ENCODE peak calls at places on chromosome X, in five cellular contexts. V is Karpas-422, E is hypothalamus, A is T-helper 1 cell, J is nucleus accumbens. P is an unnamed sample.

GRCh38 chrX:30690330-30690729 is 37.1 kb downstream of the GK start:
- DNase-seq in V (no peak), E (no peak), A (no peak), J (no peak), P (no peak)

GRCh38 chrX:49139713-49140112 is 16.2 kb upstream of the GPKOW start:
- DNase-seq in V (no peak), E (no peak), A (no peak), J (no peak), P (no peak)

GRCh38 chrX:149131780-149132179 is 373.3 kb downstream of the IDS start:
- DNase-seq in V (no peak), E (no peak), A (no peak), J (no peak), P (no peak)

GRCh38 chrX:84467898-84468297 is 34.4 kb downstream of the HDX start:
- DNase-seq in V (no peak), E (no peak), A (no peak), J (no peak), P (no peak)

GRCh38 chrX:52576946-52577345 is 60.1 kb upstream of the XAGE1B start:
- DNase-seq in V (no peak), E (no peak), A (no peak), J (no peak), P (no peak)

GRCh38 chrX:27915617-27916016 is 65.6 kb downstream of the DCAF8L1 start:
- DNase-seq in V (no peak), E (no peak), A (no peak), J (no peak), P (no peak)

GRCh38 chrX:48961585-48962091 is 4.2 kb upstream of the OTUD5 start:
- DNase-seq in V (peak), E (no peak), A (no peak), J (no peak), P (no peak)

GRCh38 chrX:100643943-100644587 is at the start of gene SRPX2:
- DNase-seq in V (no peak), E (no peak), A (no peak), J (no peak), P (no peak)

GRCh38 chrX:13911581-13911980 is 94.7 kb upstream of the GPM6B start:
- DNase-seq in V (no peak), E (no peak), A (no peak), J (no peak), P (no peak)

GRCh38 chrX:140177821-140178220 is 212.5 kb upstream of the CXorf66 start:
- DNase-seq in V (no peak), E (no peak), A (no peak), J (no peak), P (no peak)

GRCh38 chrX:46140272-46140671 is 404.9 kb downstream of the ZNF674 start:
- DNase-seq in V (no peak), E (no peak), A (no peak), J (no peak), P (no peak)

GRCh38 chrX:148381603-148382002 is 118.8 kb upstream of the AFF2 start:
- DNase-seq in V (peak), E (no peak), A (no peak), J (no peak), P (no peak)

GRCh38 chrX:115284877-115285276 is 4.6 kb upstream of the LUZP4 start:
- DNase-seq in V (no peak), E (no peak), A (no peak), J (no peak), P (no peak)

GRCh38 chrX:40237745-40238178 is 140.0 kb upstream of the BCOR start:
- DNase-seq in V (no peak), E (no peak), A (no peak), J (no peak), P (no peak)

GRCh38 chrX:23857409-23857808 is 50.3 kb downstream of the APOO start:
- DNase-seq in V (no peak), E (no peak), A (no peak), J (no peak), P (no peak)

GRCh38 chrX:102155806-102156179 is at the start of gene BEX5:
- DNase-seq in V (peak), E (peak), A (peak), J (peak), P (peak)

GRCh38 chrX:46755656-46756055 is 3.3 kb downstream of the SLC9A7 start:
- DNase-seq in V (no peak), E (no peak), A (no peak), J (no peak), P (no peak)

GRCh38 chrX:39171686-39172085 is 370.4 kb downstream of the MID1IP1 start:
- DNase-seq in V (no peak), E (no peak), A (no peak), J (no peak), P (no peak)

GRCh38 chrX:69149466-69150293 is 15.6 kb downstream of the PJA1 start:
- DNase-seq in V (no peak), E (no peak), A (no peak), J (no peak), P (no peak)

GRCh38 chrX:53074987-53075386 is 7.2 kb upstream of the TSPYL2 start:
- DNase-seq in V (no peak), E (no peak), A (no peak), J (no peak), P (no peak)

GRCh38 chrX:48854898-48855297 is 19.5 kb upstream of the PCSK1N start:
- DNase-seq in V (no peak), E (no peak), A (no peak), J (no peak), P (no peak)

GRCh38 chrX:129581904-129582303 is 41.8 kb downstream of the OCRL start:
- DNase-seq in V (no peak), E (no peak), A (no peak), J (no peak), P (no peak)

GRCh38 chrX:17038277-17038676 is 91.8 kb downstream of the REPS2 start:
- DNase-seq in V (no peak), E (no peak), A (no peak), J (no peak), P (no peak)

GRCh38 chrX:126670258-126670657 is 117.6 kb upstream of the DCAF12L1 start:
- DNase-seq in V (no peak), E (no peak), A (no peak), J (no peak), P (no peak)

GRCh38 chrX:44234116-44234515 is 109.4 kb downstream of the EFHC2 start:
- DNase-seq in V (no peak), E (no peak), A (no peak), J (no peak), P (no peak)

GRCh38 chrX:46204721-46205422 is 340.3 kb downstream of the ZNF674 start:
- DNase-seq in V (no peak), E (no peak), A (no peak), J (no peak), P (no peak)

GRCh38 chrX:152904151-152905080 is 6.5 kb downstream of the ZNF185 start:
- DNase-seq in V (peak), E (peak), A (no peak), J (peak), P (peak)

GRCh38 chrX:65999563-66000148 is 40.2 kb downstream of the VSIG4 start:
- DNase-seq in V (no peak), E (no peak), A (no peak), J (no peak), P (no peak)

GRCh38 chrX:155334486-155335316 is at the start of gene CLIC2:
- DNase-seq in V (no peak), E (no peak), A (no peak), J (no peak), P (no peak)